ENCODE peak calls at places on chromosomes 11 and 22, in five cellular contexts. B is choroid plexus epithelial cell, F is progenitor cell of endocrine pancreas, E is right cardiac atrium, H is EH. A is an unnamed sample.

GRCh38 chr22:48569476-48570233 is 1258.0 kb downstream of the BRD1 start:
- DNase-seq in B (no peak), F (no peak), E (peak; percentile 3), H (no peak), A (no peak)

GRCh38 chr22:19663286-19663815 is 51.0 kb upstream of the SEPTIN5 start:
- DNase-seq in B (peak; percentile 90), F (no peak), E (peak; percentile 53), H (peak; percentile 84), A (peak; percentile 77)

GRCh38 chr22:43435851-43436535 is 24.2 kb downstream of the MPPED1 start:
- DNase-seq in B (peak; percentile 5), F (no peak), E (no peak), H (no peak), A (no peak)

GRCh38 chr11:58057481-58057880 is 26.7 kb downstream of the OR6Q1 start:
- DNase-seq in B (no peak), F (no peak), E (no peak), H (peak; percentile 47), A (no peak)

GRCh38 chr11:99020324-99021225 is at the start of gene CNTN5:
- DNase-seq in B (peak; percentile 63), F (peak; percentile 49), E (peak; percentile 41), H (peak; percentile 3), A (no peak)

GRCh38 chr11:90330632-90331031 is 107.8 kb upstream of the CHORDC1 start:
- DNase-seq in B (no peak), F (no peak), E (no peak), H (no peak), A (no peak)

GRCh38 chr11:128365044-128365443 is 222.3 kb downstream of the ETS1 start:
- DNase-seq in B (peak; percentile 83), F (no peak), E (no peak), H (peak; percentile 82), A (peak; percentile 39)

GRCh38 chr11:132082566-132082965 is 712.2 kb downstream of the NTM start:
- DNase-seq in B (no peak), F (no peak), E (no peak), H (no peak), A (no peak)

GRCh38 chr11:47148903-47149535 is 27.7 kb downstream of the ARFGAP2 start:
- DNase-seq in B (no peak), F (no peak), E (no peak), H (peak; percentile 56), A (no peak)

GRCh38 chr11:119854521-119854920 is 125.5 kb upstream of the NECTIN1 start:
- DNase-seq in B (no peak), F (no peak), E (no peak), H (no peak), A (no peak)

GRCh38 chr11:80165763-80166162 is 724.9 kb upstream of the TENM4 start:
- DNase-seq in B (no peak), F (no peak), E (no peak), H (peak; percentile 60), A (no peak)

GRCh38 chr11:129373489-129373953 is 2.1 kb upstream of the BARX2 start:
- DNase-seq in B (no peak), F (no peak), E (no peak), H (peak; percentile 32), A (no peak)

GRCh38 chr22:33050614-33051230 is 7.5 kb downstream of the SYN3 start:
- DNase-seq in B (no peak), F (no peak), E (no peak), H (no peak), A (no peak)

GRCh38 chr11:1864831-1865665 is 12.2 kb downstream of the LSP1 start:
- DNase-seq in B (no peak), F (no peak), E (peak; percentile 39), H (peak; percentile 8), A (peak; percentile 28)